ENCODE peak calls at places on chromosomes 16 and 17, in five cellular contexts. One of them, this sample, is unnamed. For H4K20me1, the result is how much of the 10 kb centered on the place peaks cover.

GRCh38 chr16:85569615-85570212 is 43.4 kb upstream of the GSE1 start:
- DNase-seq in HepG2: no peak
- DNase-seq in SK-N-SH: peak
- DNase-seq in H1: no peak
- DNase-seq in K562: peak
- DNase-seq in this sample: no peak

GRCh38 chr16:79612207-79612606 is 11.7 kb upstream of the MAF start:
- DNase-seq in HepG2: no peak
- DNase-seq in SK-N-SH: no peak
- DNase-seq in H1: no peak
- DNase-seq in K562: no peak
- DNase-seq in this sample: no peak

GRCh38 chr17:78739331-78739853 is 42.7 kb downstream of the CYTH1 start:
- DNase-seq in HepG2: no peak
- DNase-seq in SK-N-SH: no peak
- DNase-seq in H1: no peak
- DNase-seq in K562: no peak
- DNase-seq in this sample: no peak

GRCh38 chr16:35185366-35186044 is 1726.1 kb downstream of the TP53TG3F start:
- DNase-seq in HepG2: no peak
- DNase-seq in SK-N-SH: no peak
- DNase-seq in H1: no peak
- DNase-seq in K562: no peak
- DNase-seq in this sample: no peak

GRCh38 chr17:13626703-13627102 is 25.0 kb upstream of the HS3ST3A1 start:
- DNase-seq in HepG2: no peak
- DNase-seq in SK-N-SH: no peak
- DNase-seq in H1: no peak
- DNase-seq in K562: no peak
- DNase-seq in this sample: peak

GRCh38 chr16:9050102-9050830 is 41.2 kb upstream of the HAPSTR1 start:
- DNase-seq in HepG2: peak
- DNase-seq in SK-N-SH: peak
- DNase-seq in H1: peak
- DNase-seq in K562: peak
- DNase-seq in this sample: no peak

GRCh38 chr17:17179371-17179827 is 26.7 kb downstream of the PLD6 start:
- DNase-seq in HepG2: no peak
- DNase-seq in SK-N-SH: no peak
- DNase-seq in H1: no peak
- DNase-seq in K562: no peak
- DNase-seq in this sample: no peak

GRCh38 chr17:14268264-14268663 is 31.6 kb upstream of the CDRT15 start:
- DNase-seq in HepG2: peak
- DNase-seq in SK-N-SH: no peak
- DNase-seq in H1: no peak
- DNase-seq in K562: no peak
- DNase-seq in this sample: no peak

GRCh38 chr16:76639685-76640289 is 362.6 kb downstream of the CNTNAP4 start:
- DNase-seq in HepG2: peak
- DNase-seq in SK-N-SH: peak
- DNase-seq in H1: peak
- DNase-seq in K562: peak
- DNase-seq in this sample: no peak

GRCh38 chr17:7248811-7249210 is 2.7 kb downstream of the CTDNEP1 start:
- DNase-seq in HepG2: no peak
- DNase-seq in SK-N-SH: no peak
- DNase-seq in H1: no peak
- DNase-seq in K562: no peak
- DNase-seq in this sample: no peak

GRCh38 chr16:16871196-16871595 is 492.3 kb downstream of the NPIPA7 start:
- DNase-seq in HepG2: no peak
- DNase-seq in SK-N-SH: no peak
- DNase-seq in H1: peak
- DNase-seq in K562: no peak
- DNase-seq in this sample: no peak

GRCh38 chr16:19417640-19418039 is at the start of gene TMC5:
- DNase-seq in HepG2: no peak
- DNase-seq in SK-N-SH: no peak
- DNase-seq in H1: no peak
- DNase-seq in K562: peak
- DNase-seq in this sample: no peak

GRCh38 chr16:68364601-68364998 is 53.8 kb downstream of the PRMT7 start:
- DNase-seq in HepG2: no peak
- DNase-seq in SK-N-SH: no peak
- DNase-seq in H1: peak
- DNase-seq in K562: no peak
- DNase-seq in this sample: no peak

GRCh38 chr17:46003907-46004748 is 5.1 kb downstream of the STH start:
- DNase-seq in HepG2: peak
- DNase-seq in SK-N-SH: peak
- DNase-seq in H1: no peak
- DNase-seq in K562: no peak
- DNase-seq in this sample: no peak

GRCh38 chr16:15971435-15971805 is 22.0 kb downstream of the ABCC1 start:
- DNase-seq in HepG2: no peak
- DNase-seq in SK-N-SH: no peak
- DNase-seq in H1: no peak
- DNase-seq in K562: no peak
- DNase-seq in this sample: no peak

GRCh38 chr17:34255381-34255732 is 272 bp downstream of the CCL2 start:
- DNase-seq in HepG2: no peak
- DNase-seq in SK-N-SH: no peak
- DNase-seq in H1: no peak
- DNase-seq in K562: no peak
- DNase-seq in this sample: no peak

GRCh38 chr16:12417830-12418229 is 385.9 kb downstream of the CPPED1 start:
- DNase-seq in HepG2: no peak
- DNase-seq in SK-N-SH: no peak
- DNase-seq in H1: no peak
- DNase-seq in K562: no peak
- DNase-seq in this sample: no peak

GRCh38 chr17:50139950-50140885 is 10.3 kb upstream of the SAMD14 start:
- DNase-seq in HepG2: peak
- DNase-seq in SK-N-SH: peak
- DNase-seq in H1: peak
- DNase-seq in K562: peak
- DNase-seq in this sample: peak

GRCh38 chr16:67426950-67427349 is 4.0 kb upstream of the HSD11B2 start:
- DNase-seq in HepG2: no peak
- DNase-seq in SK-N-SH: no peak
- DNase-seq in H1: no peak
- DNase-seq in K562: no peak
- DNase-seq in this sample: no peak

GRCh38 chr17:596287-596686 is 118.4 kb downstream of the VPS53 start:
- DNase-seq in HepG2: no peak
- DNase-seq in SK-N-SH: no peak
- DNase-seq in H1: no peak
- DNase-seq in K562: no peak
- DNase-seq in this sample: peak

GRCh38 chr17:7756968-7757367 is 39.4 kb downstream of the DNAH2 start:
- DNase-seq in HepG2: no peak
- DNase-seq in SK-N-SH: no peak
- DNase-seq in H1: no peak
- DNase-seq in K562: no peak
- DNase-seq in this sample: no peak

GRCh38 chr17:5370411-5370810 is 49.1 kb downstream of the NUP88 start:
- DNase-seq in HepG2: no peak
- DNase-seq in SK-N-SH: no peak
- DNase-seq in H1: no peak
- DNase-seq in K562: no peak
- DNase-seq in this sample: no peak

GRCh38 chr17:62616993-62617893 is 10.2 kb upstream of the MRC2 start:
- DNase-seq in HepG2: peak
- DNase-seq in SK-N-SH: no peak
- DNase-seq in H1: peak
- DNase-seq in K562: no peak
- DNase-seq in this sample: no peak

GRCh38 chr17:17119533-17119932 is 77.3 kb downstream of the MPRIP start:
- DNase-seq in HepG2: no peak
- DNase-seq in SK-N-SH: no peak
- DNase-seq in H1: no peak
- DNase-seq in K562: no peak
- DNase-seq in this sample: no peak

GRCh38 chr17:77506371-77506991 is 365.7 kb downstream of the SEC14L1 start:
- DNase-seq in HepG2: no peak
- DNase-seq in SK-N-SH: peak
- DNase-seq in H1: no peak
- DNase-seq in K562: no peak
- DNase-seq in this sample: no peak

GRCh38 chr17:75873587-75874322 is 4.6 kb downstream of the TRIM47 start:
- DNase-seq in HepG2: no peak
- DNase-seq in SK-N-SH: peak
- DNase-seq in H1: no peak
- DNase-seq in K562: no peak
- DNase-seq in this sample: no peak

GRCh38 chr17:63382136-63382535 is 64.0 kb downstream of the CYB561 start:
- DNase-seq in HepG2: no peak
- DNase-seq in SK-N-SH: no peak
- DNase-seq in H1: no peak
- DNase-seq in K562: no peak
- DNase-seq in this sample: no peak

GRCh38 chr17:7553356-7553755 is 4.5 kb downstream of the TNFSF12 start:
- DNase-seq in HepG2: no peak
- DNase-seq in SK-N-SH: no peak
- DNase-seq in H1: no peak
- DNase-seq in K562: no peak
- DNase-seq in this sample: no peak

GRCh38 chr17:65985571-65985970 is 206.4 kb downstream of the CEP112 start:
- DNase-seq in HepG2: no peak
- DNase-seq in SK-N-SH: no peak
- DNase-seq in H1: no peak
- DNase-seq in K562: no peak
- DNase-seq in this sample: no peak

GRCh38 chr16:23148513-23149266 is 562 bp downstream of the USP31 start:
- DNase-seq in HepG2: peak
- DNase-seq in SK-N-SH: peak
- DNase-seq in H1: peak
- DNase-seq in K562: peak
- DNase-seq in this sample: no peak

GRCh38 chr17:7043544-7044268 is at the start of gene SLC16A11:
- DNase-seq in HepG2: no peak
- DNase-seq in SK-N-SH: peak
- DNase-seq in H1: peak
- DNase-seq in K562: no peak
- DNase-seq in this sample: no peak

DNA sequence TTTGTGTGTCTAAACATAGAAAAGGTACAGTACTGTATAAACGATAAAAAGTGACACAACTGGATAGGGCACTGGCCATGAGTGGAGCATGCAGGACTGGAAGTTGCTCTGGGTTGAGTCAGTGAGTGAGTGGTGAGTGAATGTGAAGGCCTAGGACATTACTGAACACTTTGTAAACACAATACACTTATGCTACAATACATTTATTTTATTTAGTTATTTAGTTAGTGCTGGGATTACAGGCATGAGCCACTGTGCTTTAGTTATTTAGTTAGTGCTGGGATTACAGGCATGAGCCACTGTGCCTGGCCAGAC is 4.6 kb downstream of the CFAP20 start:
- DNase-seq in HepG2: no peak
- DNase-seq in SK-N-SH: no peak
- DNase-seq in H1: no peak
- DNase-seq in K562: no peak
- DNase-seq in this sample: no peak
- H4K20me1 ChIP-seq in HepG2: half or more
- H4K20me1 ChIP-seq in SK-N-SH: half or more
- H4K20me1 ChIP-seq in H1: under half
- H4K20me1 ChIP-seq in K562: under half
- H4K20me1 ChIP-seq in this sample: under half

GRCh38 chr17:31798205-31798724 is 60.8 kb downstream of the COPRS start:
- DNase-seq in HepG2: peak
- DNase-seq in SK-N-SH: no peak
- DNase-seq in H1: no peak
- DNase-seq in K562: no peak
- DNase-seq in this sample: no peak

GRCh38 chr17:31807846-31808245 is 51.2 kb downstream of the COPRS start:
- DNase-seq in HepG2: no peak
- DNase-seq in SK-N-SH: no peak
- DNase-seq in H1: no peak
- DNase-seq in K562: no peak
- DNase-seq in this sample: no peak

GRCh38 chr17:31803494-31804213 is 55.4 kb downstream of the COPRS start:
- DNase-seq in HepG2: peak
- DNase-seq in SK-N-SH: no peak
- DNase-seq in H1: no peak
- DNase-seq in K562: no peak
- DNase-seq in this sample: no peak

GRCh38 chr17:31802502-31802901 is 56.5 kb downstream of the COPRS start:
- DNase-seq in HepG2: no peak
- DNase-seq in SK-N-SH: no peak
- DNase-seq in H1: no peak
- DNase-seq in K562: peak
- DNase-seq in this sample: peak
- TF ChIP-seq RAD21 in HepG2: no peak
- TF ChIP-seq RAD21 in SK-N-SH: no peak
- TF ChIP-seq RAD21 in H1: no peak
- TF ChIP-seq RAD21 in K562: no peak
- TF ChIP-seq RAD21 in this sample: no peak

GRCh38 chr16:51181495-51181795 is 30.4 kb upstream of the SALL1 start:
- DNase-seq in HepG2: no peak
- DNase-seq in SK-N-SH: no peak
- DNase-seq in H1: peak
- DNase-seq in K562: no peak
- DNase-seq in this sample: no peak

GRCh38 chr16:51180719-51181494 is 29.8 kb upstream of the SALL1 start:
- DNase-seq in HepG2: no peak
- DNase-seq in SK-N-SH: no peak
- DNase-seq in H1: no peak
- DNase-seq in K562: no peak
- DNase-seq in this sample: no peak

GRCh38 chr16:51184702-51185433 is 33.8 kb upstream of the SALL1 start:
- DNase-seq in HepG2: no peak
- DNase-seq in SK-N-SH: no peak
- DNase-seq in H1: no peak
- DNase-seq in K562: no peak
- DNase-seq in this sample: no peak
- TF ChIP-seq SIN3A in HepG2: no peak
- TF ChIP-seq SIN3A in SK-N-SH: no peak
- TF ChIP-seq SIN3A in H1: no peak
- TF ChIP-seq SIN3A in K562: no peak
- TF ChIP-seq SIN3A in this sample: no peak

GRCh38 chr16:1709356-1709755 is 3.4 kb downstream of the MAPK8IP3 start:
- DNase-seq in HepG2: no peak
- DNase-seq in SK-N-SH: no peak
- DNase-seq in H1: no peak
- DNase-seq in K562: no peak
- DNase-seq in this sample: no peak

GRCh38 chr16:1706386-1707192 is 594 bp downstream of the MAPK8IP3 start:
- DNase-seq in HepG2: no peak
- DNase-seq in SK-N-SH: peak
- DNase-seq in H1: peak
- DNase-seq in K562: peak
- DNase-seq in this sample: no peak

GRCh38 chr16:1708768-1709180 is 2.8 kb downstream of the MAPK8IP3 start:
- DNase-seq in HepG2: no peak
- DNase-seq in SK-N-SH: no peak
- DNase-seq in H1: no peak
- DNase-seq in K562: peak
- DNase-seq in this sample: no peak

GRCh38 chr16:1707193-1707790 is 1.3 kb downstream of the MAPK8IP3 start:
- DNase-seq in HepG2: peak
- DNase-seq in SK-N-SH: peak
- DNase-seq in H1: no peak
- DNase-seq in K562: peak
- DNase-seq in this sample: no peak

GRCh38 chr16:1708083-1708767 is 2.2 kb downstream of the MAPK8IP3 start:
- DNase-seq in HepG2: no peak
- DNase-seq in SK-N-SH: no peak
- DNase-seq in H1: no peak
- DNase-seq in K562: peak
- DNase-seq in this sample: no peak
- H4K20me1 ChIP-seq in HepG2: under half
- H4K20me1 ChIP-seq in SK-N-SH: half or more
- H4K20me1 ChIP-seq in H1: under half
- H4K20me1 ChIP-seq in K562: under half
- H4K20me1 ChIP-seq in this sample: under half

This sample was measured in HCT116.